ENCODE peak calls at places on chromosomes 6 and 20, in eight cellular contexts. R, G, B, Y, W, Z, C and X are unnamed samples.

GRCh38 chr6:141212296-141212695 is 920.4 kb upstream of the GJE1 start:
- DNase-seq in Z (no peak), C (no peak), B (no peak), R (no peak), G (no peak), Y (no peak), W (no peak), X (no peak)

GRCh38 chr6:112040933-112041332 is 13.0 kb upstream of the CCN6 start:
- DNase-seq in R (no peak), C (no peak), G (no peak), Y (no peak), Z (no peak), W (no peak), B (no peak), X (no peak)

GRCh38 chr6:132082421-132082820 is 131.2 kb upstream of the CCN2 start:
- DNase-seq in B (no peak), G (no peak), R (no peak), Z (no peak), W (no peak), C (no peak), Y (no peak), X (no peak)

GRCh38 chr20:4132956-4133355 is 117.6 kb upstream of the RNF24 start:
- DNase-seq in W (no peak), Z (no peak), G (no peak), R (no peak), Y (no peak), C (no peak), B (no peak), X (no peak)

GRCh38 chr6:63351995-63352586 is 32.3 kb upstream of the LGSN start:
- DNase-seq in W (no peak), G (no peak), C (no peak), Y (no peak), R (no peak), Z (peak), B (no peak), X (no peak)

GRCh38 chr6:166778776-166779175 is 151.7 kb upstream of the RPS6KA2 start:
- DNase-seq in Y (no peak), C (no peak), R (no peak), Z (no peak), G (no peak), B (no peak), W (no peak), X (no peak)

GRCh38 chr6:26017567-26017966 is 55.0 kb downstream of the TRIM38 start:
- DNase-seq in R (peak), W (no peak), B (peak), C (peak), Y (no peak), G (peak), Z (peak), X (no peak)

GRCh38 chr20:63434599-63435378 is 37.7 kb downstream of the KCNQ2 start:
- DNase-seq in C (peak), G (peak), W (peak), B (no peak), Y (peak), R (peak), Z (peak), X (no peak)

GRCh38 chr6:154367839-154368695 is 11.5 kb upstream of the IPCEF1 start:
- DNase-seq in Z (peak), G (no peak), B (no peak), W (no peak), Y (no peak), C (no peak), R (no peak), X (no peak)

GRCh38 chr20:62258499-62259293 is 20.4 kb downstream of the OSBPL2 start:
- DNase-seq in W (no peak), Z (peak), C (no peak), B (no peak), Y (no peak), R (peak), G (no peak), X (no peak)

GRCh38 chr6:143955971-143956370 is 52.1 kb downstream of the PLAGL1 start:
- DNase-seq in G (no peak), Z (no peak), R (no peak), Y (no peak), W (no peak), C (no peak), B (no peak), X (no peak)

GRCh38 chr20:43739148-43739749 is 12.4 kb upstream of the GTSF1L start:
- DNase-seq in B (no peak), R (no peak), W (no peak), G (no peak), C (no peak), Y (no peak), Z (no peak), X (no peak)

GRCh38 chr6:125095501-125096301 is 57.9 kb upstream of the TPD52L1 start:
- DNase-seq in G (no peak), B (no peak), C (no peak), Z (peak), W (no peak), R (no peak), Y (no peak), X (no peak)

GRCh38 chr20:14284443-14284842 is 53.0 kb downstream of the FLRT3 start:
- DNase-seq in W (no peak), G (no peak), Z (no peak), Y (no peak), C (no peak), R (no peak), B (no peak), X (no peak)

GRCh38 chr20:9407805-9408421 is 106.5 kb upstream of the LAMP5 start:
- DNase-seq in C (peak), B (no peak), Y (peak), Z (peak), R (peak), G (peak), W (peak), X (no peak)

GRCh38 chr20:61161649-61162210 is 90.3 kb upstream of the CDH4 start:
- DNase-seq in Z (peak), G (no peak), Y (no peak), R (no peak), W (no peak), C (no peak), B (no peak), X (no peak)

GRCh38 chr6:16362296-16362695 is 123.9 kb downstream of the GMPR start:
- DNase-seq in Y (no peak), W (no peak), G (no peak), B (no peak), R (no peak), Z (no peak), C (no peak), X (no peak)

GRCh38 chr20:54472607-54473006 is 2.8 kb upstream of the DOK5 start:
- DNase-seq in W (no peak), B (no peak), C (no peak), R (no peak), Z (no peak), G (no peak), Y (no peak), X (no peak)

GRCh38 chr20:37686762-37687477 is 6.9 kb upstream of the CTNNBL1 start:
- DNase-seq in B (no peak), W (no peak), Y (no peak), R (no peak), C (no peak), Z (peak), G (no peak), X (no peak)

GRCh38 chr6:74578339-74578738 is 627.5 kb downstream of the COL12A1 start:
- DNase-seq in W (no peak), Z (peak), Y (no peak), G (no peak), C (no peak), R (no peak), B (no peak), X (no peak)

GRCh38 chr6:132813173-132813856 is 1.1 kb upstream of the RPS12 start:
- DNase-seq in C (no peak), B (peak), Z (peak), G (peak), Y (no peak), R (peak), W (peak), X (no peak)

GRCh38 chr6:31203345-31203979 is 33.0 kb upstream of the POU5F1 start:
- DNase-seq in B (no peak), G (peak), W (peak), Y (no peak), R (no peak), Z (peak), C (no peak), X (no peak)

GRCh38 chr6:132730560-132730959 is 16.7 kb upstream of the VNN1 start:
- DNase-seq in Z (peak), C (no peak), G (no peak), B (no peak), Y (no peak), W (no peak), R (no peak), X (no peak)

GRCh38 chr6:119620846-119621570 is 271.4 kb upstream of the MAN1A1 start:
- DNase-seq in Y (no peak), B (no peak), G (no peak), C (no peak), Z (peak), R (no peak), W (no peak), X (no peak)

GRCh38 chr6:161578478-161578877 is 304.6 kb upstream of the AGPAT4 start:
- DNase-seq in B (no peak), G (no peak), W (no peak), Z (no peak), C (no peak), R (no peak), Y (no peak), X (no peak)

GRCh38 chr6:83062225-83062624 is 3.4 kb downstream of the UBE3D start:
- DNase-seq in R (no peak), W (no peak), Y (no peak), Z (no peak), B (no peak), C (no peak), G (no peak), X (no peak)